ENCODE peak calls at places on chromosome 20, in six cellular contexts. One of them, this sample, is unnamed.

GRCh38 chr20:44776977-44777376 is 31.3 kb downstream of the KCNK15 start:
- DNase-seq in cardiac fibroblast: peak; percentile 37
- DNase-seq in endothelial cell of umbilical vein: peak; percentile 22
- DNase-seq in body of pancreas: no peak
- DNase-seq in prostate gland: no peak
- DNase-seq in fibroblast of pulmonary artery: peak; percentile 39
- DNase-seq in this sample: no peak

GRCh38 chr20:50399003-50399916 is 110.9 kb upstream of the PTPN1 start:
- DNase-seq in cardiac fibroblast: no peak
- DNase-seq in endothelial cell of umbilical vein: no peak
- DNase-seq in body of pancreas: peak; percentile 58
- DNase-seq in prostate gland: no peak
- DNase-seq in fibroblast of pulmonary artery: no peak
- DNase-seq in this sample: no peak

GRCh38 chr20:10837901-10838300 is 164.1 kb upstream of the JAG1 start:
- DNase-seq in cardiac fibroblast: no peak
- DNase-seq in endothelial cell of umbilical vein: no peak
- DNase-seq in body of pancreas: no peak
- DNase-seq in prostate gland: no peak
- DNase-seq in fibroblast of pulmonary artery: no peak
- DNase-seq in this sample: no peak

GRCh38 chr20:37789408-37789807 is 95.6 kb downstream of the CTNNBL1 start:
- DNase-seq in cardiac fibroblast: no peak
- DNase-seq in endothelial cell of umbilical vein: no peak
- DNase-seq in body of pancreas: no peak
- DNase-seq in prostate gland: no peak
- DNase-seq in fibroblast of pulmonary artery: no peak
- DNase-seq in this sample: no peak

GRCh38 chr20:17024513-17025105 is 202.2 kb upstream of the PCSK2 start:
- DNase-seq in cardiac fibroblast: no peak
- DNase-seq in endothelial cell of umbilical vein: no peak
- DNase-seq in body of pancreas: no peak
- DNase-seq in prostate gland: no peak
- DNase-seq in fibroblast of pulmonary artery: no peak
- DNase-seq in this sample: peak; percentile 19

GRCh38 chr20:41261260-41261659 is 56.3 kb downstream of the ZHX3 start:
- DNase-seq in cardiac fibroblast: no peak
- DNase-seq in endothelial cell of umbilical vein: peak; percentile 15
- DNase-seq in body of pancreas: no peak
- DNase-seq in prostate gland: no peak
- DNase-seq in fibroblast of pulmonary artery: no peak
- DNase-seq in this sample: no peak

GRCh38 chr20:35618372-35619131 is 2.9 kb downstream of the SPAG4 start:
- DNase-seq in cardiac fibroblast: peak; percentile 46
- DNase-seq in endothelial cell of umbilical vein: peak; percentile 31
- DNase-seq in body of pancreas: peak; percentile 41
- DNase-seq in prostate gland: no peak
- DNase-seq in fibroblast of pulmonary artery: peak; percentile 39
- DNase-seq in this sample: no peak

GRCh38 chr20:57603120-57603519 is 17.1 kb downstream of the ZBP1 start:
- DNase-seq in cardiac fibroblast: no peak
- DNase-seq in endothelial cell of umbilical vein: no peak
- DNase-seq in body of pancreas: no peak
- DNase-seq in prostate gland: no peak
- DNase-seq in fibroblast of pulmonary artery: no peak
- DNase-seq in this sample: no peak

GRCh38 chr20:35506872-35507638 is 22.4 kb downstream of the C20orf173 start:
- DNase-seq in cardiac fibroblast: peak; percentile 39
- DNase-seq in endothelial cell of umbilical vein: no peak
- DNase-seq in body of pancreas: no peak
- DNase-seq in prostate gland: no peak
- DNase-seq in fibroblast of pulmonary artery: no peak
- DNase-seq in this sample: no peak

GRCh38 chr20:21230220-21230619 is 72.9 kb upstream of the XRN2 start:
- DNase-seq in cardiac fibroblast: no peak
- DNase-seq in endothelial cell of umbilical vein: no peak
- DNase-seq in body of pancreas: no peak
- DNase-seq in prostate gland: no peak
- DNase-seq in fibroblast of pulmonary artery: no peak
- DNase-seq in this sample: no peak

GRCh38 chr20:48734104-48734749 is 93.6 kb downstream of the PREX1 start:
- DNase-seq in cardiac fibroblast: no peak
- DNase-seq in endothelial cell of umbilical vein: no peak
- DNase-seq in body of pancreas: no peak
- DNase-seq in prostate gland: no peak
- DNase-seq in fibroblast of pulmonary artery: no peak
- DNase-seq in this sample: no peak

GRCh38 chr20:43824699-43825402 is 89.8 kb upstream of the TOX2 start:
- DNase-seq in cardiac fibroblast: peak; percentile 57
- DNase-seq in endothelial cell of umbilical vein: no peak
- DNase-seq in body of pancreas: peak; percentile 33
- DNase-seq in prostate gland: no peak
- DNase-seq in fibroblast of pulmonary artery: peak; percentile 64
- DNase-seq in this sample: no peak

GRCh38 chr20:59006167-59006863 is 739 bp downstream of the CTSZ start:
- DNase-seq in cardiac fibroblast: no peak
- DNase-seq in endothelial cell of umbilical vein: peak; percentile 34
- DNase-seq in body of pancreas: no peak
- DNase-seq in prostate gland: no peak
- DNase-seq in fibroblast of pulmonary artery: no peak
- DNase-seq in this sample: no peak

GRCh38 chr20:58447733-58448391 is 58.8 kb downstream of the VAPB start:
- DNase-seq in cardiac fibroblast: peak; percentile 72
- DNase-seq in endothelial cell of umbilical vein: peak; percentile 66
- DNase-seq in body of pancreas: peak; percentile 39
- DNase-seq in prostate gland: peak; percentile 25
- DNase-seq in fibroblast of pulmonary artery: peak; percentile 73
- DNase-seq in this sample: peak; percentile 16

GRCh38 chr20:51500311-51500710 is 42.2 kb downstream of the NFATC2 start:
- DNase-seq in cardiac fibroblast: no peak
- DNase-seq in endothelial cell of umbilical vein: no peak
- DNase-seq in body of pancreas: no peak
- DNase-seq in prostate gland: no peak
- DNase-seq in fibroblast of pulmonary artery: no peak
- DNase-seq in this sample: no peak

GRCh38 chr20:24098886-24099285 is 110.3 kb upstream of the GGTLC1 start:
- DNase-seq in cardiac fibroblast: peak; percentile 82
- DNase-seq in endothelial cell of umbilical vein: peak; percentile 24
- DNase-seq in body of pancreas: no peak
- DNase-seq in prostate gland: no peak
- DNase-seq in fibroblast of pulmonary artery: peak; percentile 63
- DNase-seq in this sample: no peak

GRCh38 chr20:7371518-7372158 is 568.6 kb downstream of the HAO1 start:
- DNase-seq in cardiac fibroblast: peak; percentile 22
- DNase-seq in endothelial cell of umbilical vein: no peak
- DNase-seq in body of pancreas: no peak
- DNase-seq in prostate gland: no peak
- DNase-seq in fibroblast of pulmonary artery: peak; percentile 4
- DNase-seq in this sample: no peak

GRCh38 chr20:7392551-7392950 is 547.7 kb downstream of the HAO1 start:
- DNase-seq in cardiac fibroblast: peak; percentile 45
- DNase-seq in endothelial cell of umbilical vein: peak; percentile 56
- DNase-seq in body of pancreas: no peak
- DNase-seq in prostate gland: no peak
- DNase-seq in fibroblast of pulmonary artery: peak; percentile 46
- DNase-seq in this sample: no peak

GRCh38 chr20:51799586-51799985 is 2.7 kb downstream of the SALL4 start:
- DNase-seq in cardiac fibroblast: no peak
- DNase-seq in endothelial cell of umbilical vein: no peak
- DNase-seq in body of pancreas: no peak
- DNase-seq in prostate gland: no peak
- DNase-seq in fibroblast of pulmonary artery: no peak
- DNase-seq in this sample: no peak

GRCh38 chr20:38599410-38599882 is 2.2 kb upstream of the ARHGAP40 start:
- DNase-seq in cardiac fibroblast: no peak
- DNase-seq in endothelial cell of umbilical vein: no peak
- DNase-seq in body of pancreas: peak; percentile 87
- DNase-seq in prostate gland: peak; percentile 29
- DNase-seq in fibroblast of pulmonary artery: peak; percentile 29
- DNase-seq in this sample: no peak

GRCh38 chr20:45032781-45033180 is 66.5 kb downstream of the STK4 start:
- DNase-seq in cardiac fibroblast: no peak
- DNase-seq in endothelial cell of umbilical vein: no peak
- DNase-seq in body of pancreas: no peak
- DNase-seq in prostate gland: no peak
- DNase-seq in fibroblast of pulmonary artery: no peak
- DNase-seq in this sample: no peak

GRCh38 chr20:10507052-10507451 is 71.9 kb downstream of the SLX4IP start:
- DNase-seq in cardiac fibroblast: no peak
- DNase-seq in endothelial cell of umbilical vein: no peak
- DNase-seq in body of pancreas: no peak
- DNase-seq in prostate gland: no peak
- DNase-seq in fibroblast of pulmonary artery: no peak
- DNase-seq in this sample: no peak

GRCh38 chr20:20373046-20373706 is 5.3 kb downstream of the INSM1 start:
- DNase-seq in cardiac fibroblast: peak; percentile 34
- DNase-seq in endothelial cell of umbilical vein: no peak
- DNase-seq in body of pancreas: no peak
- DNase-seq in prostate gland: no peak
- DNase-seq in fibroblast of pulmonary artery: peak; percentile 12
- DNase-seq in this sample: peak; percentile 15

GRCh38 chr20:25194333-25194972 is 1.1 kb upstream of the ENTPD6 start:
- DNase-seq in cardiac fibroblast: no peak
- DNase-seq in endothelial cell of umbilical vein: no peak
- DNase-seq in body of pancreas: no peak
- DNase-seq in prostate gland: no peak
- DNase-seq in fibroblast of pulmonary artery: no peak
- DNase-seq in this sample: no peak
- H3K4me3 ChIP-seq in cardiac fibroblast: no peak overlapping the region
- H3K4me3 ChIP-seq in endothelial cell of umbilical vein: no peak overlapping the region
- H3K4me3 ChIP-seq in body of pancreas: no peak overlapping the region
- H3K4me3 ChIP-seq in prostate gland: no peak overlapping the region
- H3K4me3 ChIP-seq in fibroblast of pulmonary artery: no peak overlapping the region
- H3K4me3 ChIP-seq in this sample: no peak overlapping the region

GRCh38 chr20:32527447-32528055 is 57.6 kb downstream of the NOL4L start:
- DNase-seq in cardiac fibroblast: no peak
- DNase-seq in endothelial cell of umbilical vein: no peak
- DNase-seq in body of pancreas: no peak
- DNase-seq in prostate gland: no peak
- DNase-seq in fibroblast of pulmonary artery: no peak
- DNase-seq in this sample: no peak

GRCh38 chr20:32526561-32526960 is 58.6 kb downstream of the NOL4L start:
- DNase-seq in cardiac fibroblast: no peak
- DNase-seq in endothelial cell of umbilical vein: no peak
- DNase-seq in body of pancreas: peak; percentile 40
- DNase-seq in prostate gland: no peak
- DNase-seq in fibroblast of pulmonary artery: no peak
- DNase-seq in this sample: no peak

GRCh38 chr20:32527052-32527446 is 58.1 kb downstream of the NOL4L start:
- DNase-seq in cardiac fibroblast: no peak
- DNase-seq in endothelial cell of umbilical vein: no peak
- DNase-seq in body of pancreas: no peak
- DNase-seq in prostate gland: no peak
- DNase-seq in fibroblast of pulmonary artery: no peak
- DNase-seq in this sample: no peak

GRCh38 chr20:32524871-32525501 is 60.1 kb downstream of the NOL4L start:
- DNase-seq in cardiac fibroblast: no peak
- DNase-seq in endothelial cell of umbilical vein: peak; percentile 56
- DNase-seq in body of pancreas: peak; percentile 95
- DNase-seq in prostate gland: peak; percentile 53
- DNase-seq in fibroblast of pulmonary artery: no peak
- DNase-seq in this sample: no peak

DNA sequence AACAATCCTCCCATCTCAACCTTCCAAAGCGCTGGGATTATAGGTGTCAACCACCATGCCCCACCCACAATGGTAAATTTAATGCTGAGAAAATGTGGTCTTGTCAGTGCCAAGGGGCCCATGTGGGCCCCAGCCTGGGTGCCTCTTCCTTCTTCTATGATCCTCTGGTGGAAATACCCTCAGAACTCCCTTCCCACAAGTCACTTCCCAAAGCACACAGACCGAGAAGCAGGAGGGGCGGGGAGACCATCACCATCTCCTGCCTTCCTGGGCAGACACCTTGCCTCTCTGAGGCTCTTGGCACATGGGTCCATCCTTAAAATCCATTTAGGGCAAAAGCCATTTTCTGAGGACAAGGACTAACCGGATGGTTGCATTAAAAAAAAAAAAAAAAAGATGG is 59.0 kb downstream of the NOL4L start:
- DNase-seq in cardiac fibroblast: no peak
- DNase-seq in endothelial cell of umbilical vein: no peak
- DNase-seq in body of pancreas: peak; percentile 0
- DNase-seq in prostate gland: no peak
- DNase-seq in fibroblast of pulmonary artery: no peak
- DNase-seq in this sample: no peak
- TF ChIP-seq CTCF in cardiac fibroblast: no peak
- TF ChIP-seq CTCF in endothelial cell of umbilical vein: no peak
- TF ChIP-seq CTCF in body of pancreas: no peak
- TF ChIP-seq CTCF in prostate gland: no peak
- TF ChIP-seq CTCF in fibroblast of pulmonary artery: no peak
- TF ChIP-seq CTCF in this sample: no peak

GRCh38 chr20:61253640-61254511 is 1.8 kb downstream of the CDH4 start:
- DNase-seq in cardiac fibroblast: peak; percentile 22
- DNase-seq in endothelial cell of umbilical vein: no peak
- DNase-seq in body of pancreas: no peak
- DNase-seq in prostate gland: no peak
- DNase-seq in fibroblast of pulmonary artery: no peak
- DNase-seq in this sample: no peak
- H3K4me3 ChIP-seq in cardiac fibroblast: peak overlapping the region; percentile 51
- H3K4me3 ChIP-seq in endothelial cell of umbilical vein: no peak overlapping the region
- H3K4me3 ChIP-seq in body of pancreas: no peak overlapping the region
- H3K4me3 ChIP-seq in prostate gland: peak overlapping the region; percentile 31
- H3K4me3 ChIP-seq in fibroblast of pulmonary artery: peak overlapping the region; percentile 34
- H3K4me3 ChIP-seq in this sample: peak overlapping the region; percentile 43

GRCh38 chr20:46205349-46205748 is 87.2 kb downstream of the CD40 start:
- DNase-seq in cardiac fibroblast: no peak
- DNase-seq in endothelial cell of umbilical vein: no peak
- DNase-seq in body of pancreas: no peak
- DNase-seq in prostate gland: no peak
- DNase-seq in fibroblast of pulmonary artery: no peak
- DNase-seq in this sample: no peak

GRCh38 chr20:46206025-46206424 is 87.9 kb downstream of the CD40 start:
- DNase-seq in cardiac fibroblast: peak; percentile 70
- DNase-seq in endothelial cell of umbilical vein: peak; percentile 47
- DNase-seq in body of pancreas: no peak
- DNase-seq in prostate gland: no peak
- DNase-seq in fibroblast of pulmonary artery: peak; percentile 58
- DNase-seq in this sample: peak; percentile 31

GRCh38 chr20:46204594-46205205 is 86.6 kb downstream of the CD40 start:
- DNase-seq in cardiac fibroblast: no peak
- DNase-seq in endothelial cell of umbilical vein: no peak
- DNase-seq in body of pancreas: no peak
- DNase-seq in prostate gland: no peak
- DNase-seq in fibroblast of pulmonary artery: no peak
- DNase-seq in this sample: no peak

GRCh38 chr20:46202758-46203509 is 84.8 kb downstream of the CD40 start:
- DNase-seq in cardiac fibroblast: no peak
- DNase-seq in endothelial cell of umbilical vein: no peak
- DNase-seq in body of pancreas: no peak
- DNase-seq in prostate gland: peak; percentile 34
- DNase-seq in fibroblast of pulmonary artery: peak; percentile 22
- DNase-seq in this sample: no peak

GRCh38 chr20:46203510-46203837 is 85.4 kb downstream of the CD40 start:
- DNase-seq in cardiac fibroblast: no peak
- DNase-seq in endothelial cell of umbilical vein: no peak
- DNase-seq in body of pancreas: no peak
- DNase-seq in prostate gland: no peak
- DNase-seq in fibroblast of pulmonary artery: no peak
- DNase-seq in this sample: no peak
- TF ChIP-seq CTCF in cardiac fibroblast: no peak
- TF ChIP-seq CTCF in endothelial cell of umbilical vein: no peak
- TF ChIP-seq CTCF in body of pancreas: no peak
- TF ChIP-seq CTCF in prostate gland: no peak
- TF ChIP-seq CTCF in fibroblast of pulmonary artery: no peak
- TF ChIP-seq CTCF in this sample: no peak

GRCh38 chr20:5529331-5530142 is 212.8 kb upstream of the PROKR2 start:
- DNase-seq in cardiac fibroblast: peak; percentile 83
- DNase-seq in endothelial cell of umbilical vein: peak; percentile 71
- DNase-seq in body of pancreas: peak; percentile 83
- DNase-seq in prostate gland: peak; percentile 76
- DNase-seq in fibroblast of pulmonary artery: peak; percentile 81
- DNase-seq in this sample: peak; percentile 36
- H3K4me3 ChIP-seq in cardiac fibroblast: no peak overlapping the region
- H3K4me3 ChIP-seq in endothelial cell of umbilical vein: no peak overlapping the region
- H3K4me3 ChIP-seq in body of pancreas: no peak overlapping the region
- H3K4me3 ChIP-seq in prostate gland: no peak overlapping the region
- H3K4me3 ChIP-seq in fibroblast of pulmonary artery: no peak overlapping the region
- H3K4me3 ChIP-seq in this sample: no peak overlapping the region